ENCODE peak calls at places on chromosome 6, in ten cellular contexts. One of them, this sample, is unnamed.
A peak's percentile ranks its signal among the peaks of the same experiment; 100 is the strongest.

GRCh38 chr6:91926361-91926760 is 1339.5 kb upstream of the MAP3K7 start:
- DNase-seq in NCI-H446 treated with DMSO at 0.1 percent for 48 hours: no peak
- DNase-seq in HEK293T: no peak
- DNase-seq in astrocyte of the spinal cord: no peak
- DNase-seq in cardiac septum: no peak
- DNase-seq in C1 segment of cervical spinal cord: no peak
- DNase-seq in HTR-8/SVneo: no peak
- DNase-seq in AG09309: no peak
- DNase-seq in NCI-H146: no peak
- DNase-seq in PC-3: no peak
- DNase-seq in this sample: no peak

GRCh38 chr6:14252271-14252850 is 134.8 kb downstream of the CD83 start:
- DNase-seq in NCI-H446 treated with DMSO at 0.1 percent for 48 hours: no peak
- DNase-seq in HEK293T: no peak
- DNase-seq in astrocyte of the spinal cord: no peak
- DNase-seq in cardiac septum: no peak
- DNase-seq in C1 segment of cervical spinal cord: peak; percentile 85
- DNase-seq in HTR-8/SVneo: no peak
- DNase-seq in AG09309: no peak
- DNase-seq in NCI-H146: peak; percentile 40
- DNase-seq in PC-3: no peak
- DNase-seq in this sample: no peak

GRCh38 chr6:43851204-43851855 is 81.3 kb downstream of the VEGFA start:
- DNase-seq in NCI-H446 treated with DMSO at 0.1 percent for 48 hours: no peak
- DNase-seq in HEK293T: no peak
- DNase-seq in astrocyte of the spinal cord: peak; percentile 66
- DNase-seq in cardiac septum: no peak
- DNase-seq in C1 segment of cervical spinal cord: no peak
- DNase-seq in HTR-8/SVneo: peak; percentile 75
- DNase-seq in AG09309: peak; percentile 64
- DNase-seq in NCI-H146: no peak
- DNase-seq in PC-3: no peak
- DNase-seq in this sample: no peak

GRCh38 chr6:39203804-39204495 is 25.3 kb downstream of the KCNK5 start:
- DNase-seq in NCI-H446 treated with DMSO at 0.1 percent for 48 hours: no peak
- DNase-seq in HEK293T: no peak
- DNase-seq in astrocyte of the spinal cord: no peak
- DNase-seq in cardiac septum: no peak
- DNase-seq in C1 segment of cervical spinal cord: no peak
- DNase-seq in HTR-8/SVneo: peak; percentile 35
- DNase-seq in AG09309: no peak
- DNase-seq in NCI-H146: no peak
- DNase-seq in PC-3: peak; percentile 93
- DNase-seq in this sample: no peak

GRCh38 chr6:108039681-108040080 is 34.9 kb downstream of the OSTM1 start:
- DNase-seq in NCI-H446 treated with DMSO at 0.1 percent for 48 hours: no peak
- DNase-seq in HEK293T: no peak
- DNase-seq in astrocyte of the spinal cord: no peak
- DNase-seq in cardiac septum: no peak
- DNase-seq in C1 segment of cervical spinal cord: no peak
- DNase-seq in HTR-8/SVneo: no peak
- DNase-seq in AG09309: no peak
- DNase-seq in NCI-H146: no peak
- DNase-seq in PC-3: no peak
- DNase-seq in this sample: no peak

GRCh38 chr6:16437984-16438383 is 199.6 kb downstream of the GMPR start:
- DNase-seq in NCI-H446 treated with DMSO at 0.1 percent for 48 hours: no peak
- DNase-seq in HEK293T: no peak
- DNase-seq in astrocyte of the spinal cord: no peak
- DNase-seq in cardiac septum: no peak
- DNase-seq in C1 segment of cervical spinal cord: no peak
- DNase-seq in HTR-8/SVneo: no peak
- DNase-seq in AG09309: no peak
- DNase-seq in NCI-H146: no peak
- DNase-seq in PC-3: no peak
- DNase-seq in this sample: no peak

GRCh38 chr6:51559059-51559458 is 528.4 kb downstream of the PKHD1 start:
- DNase-seq in NCI-H446 treated with DMSO at 0.1 percent for 48 hours: no peak
- DNase-seq in HEK293T: no peak
- DNase-seq in astrocyte of the spinal cord: no peak
- DNase-seq in cardiac septum: no peak
- DNase-seq in C1 segment of cervical spinal cord: no peak
- DNase-seq in HTR-8/SVneo: no peak
- DNase-seq in AG09309: no peak
- DNase-seq in NCI-H146: peak; percentile 42
- DNase-seq in PC-3: peak; percentile 69
- DNase-seq in this sample: no peak

GRCh38 chr6:34145161-34146020 is 496 bp downstream of the GRM4 start:
- DNase-seq in NCI-H446 treated with DMSO at 0.1 percent for 48 hours: no peak
- DNase-seq in HEK293T: peak; percentile 55
- DNase-seq in astrocyte of the spinal cord: peak; percentile 49
- DNase-seq in cardiac septum: no peak
- DNase-seq in C1 segment of cervical spinal cord: no peak
- DNase-seq in HTR-8/SVneo: peak; percentile 41
- DNase-seq in AG09309: no peak
- DNase-seq in NCI-H146: peak; percentile 75
- DNase-seq in PC-3: peak; percentile 18
- DNase-seq in this sample: no peak

GRCh38 chr6:85401186-85402062 is 48.5 kb upstream of the NT5E start:
- DNase-seq in NCI-H446 treated with DMSO at 0.1 percent for 48 hours: no peak
- DNase-seq in HEK293T: no peak
- DNase-seq in astrocyte of the spinal cord: no peak
- DNase-seq in cardiac septum: no peak
- DNase-seq in C1 segment of cervical spinal cord: no peak
- DNase-seq in HTR-8/SVneo: no peak
- DNase-seq in AG09309: no peak
- DNase-seq in NCI-H146: no peak
- DNase-seq in PC-3: no peak
- DNase-seq in this sample: no peak

GRCh38 chr6:97186416-97186999 is 96.5 kb downstream of the MMS22L start:
- DNase-seq in NCI-H446 treated with DMSO at 0.1 percent for 48 hours: peak; percentile 27
- DNase-seq in HEK293T: peak; percentile 60
- DNase-seq in astrocyte of the spinal cord: peak; percentile 66
- DNase-seq in cardiac septum: no peak
- DNase-seq in C1 segment of cervical spinal cord: peak; percentile 9
- DNase-seq in HTR-8/SVneo: peak; percentile 13
- DNase-seq in AG09309: peak; percentile 29
- DNase-seq in NCI-H146: peak; percentile 67
- DNase-seq in PC-3: peak; percentile 62
- DNase-seq in this sample: peak; percentile 5

GRCh38 chr6:52304917-52305316 is 20.4 kb upstream of the MCM3 start:
- DNase-seq in NCI-H446 treated with DMSO at 0.1 percent for 48 hours: no peak
- DNase-seq in HEK293T: no peak
- DNase-seq in astrocyte of the spinal cord: peak; percentile 33
- DNase-seq in cardiac septum: no peak
- DNase-seq in C1 segment of cervical spinal cord: no peak
- DNase-seq in HTR-8/SVneo: no peak
- DNase-seq in AG09309: peak; percentile 16
- DNase-seq in NCI-H146: no peak
- DNase-seq in PC-3: no peak
- DNase-seq in this sample: no peak

GRCh38 chr6:74574794-74575193 is 631.1 kb downstream of the COL12A1 start:
- DNase-seq in NCI-H446 treated with DMSO at 0.1 percent for 48 hours: no peak
- DNase-seq in HEK293T: peak; percentile 27
- DNase-seq in astrocyte of the spinal cord: peak; percentile 38
- DNase-seq in cardiac septum: no peak
- DNase-seq in C1 segment of cervical spinal cord: no peak
- DNase-seq in HTR-8/SVneo: no peak
- DNase-seq in AG09309: no peak
- DNase-seq in NCI-H146: peak; percentile 5
- DNase-seq in PC-3: peak; percentile 39
- DNase-seq in this sample: no peak

GRCh38 chr6:53956068-53956711 is 155.1 kb upstream of the MLIP start:
- DNase-seq in NCI-H446 treated with DMSO at 0.1 percent for 48 hours: peak; percentile 75
- DNase-seq in HEK293T: peak; percentile 82
- DNase-seq in astrocyte of the spinal cord: peak; percentile 48
- DNase-seq in cardiac septum: peak; percentile 81
- DNase-seq in C1 segment of cervical spinal cord: peak; percentile 1
- DNase-seq in HTR-8/SVneo: peak; percentile 71
- DNase-seq in AG09309: peak; percentile 21
- DNase-seq in NCI-H146: peak; percentile 82
- DNase-seq in PC-3: peak; percentile 89
- DNase-seq in this sample: peak; percentile 78

GRCh38 chr6:32761548-32761947 is 1.8 kb downstream of the HLA-DQB2 start:
- DNase-seq in NCI-H446 treated with DMSO at 0.1 percent for 48 hours: no peak
- DNase-seq in HEK293T: no peak
- DNase-seq in astrocyte of the spinal cord: no peak
- DNase-seq in cardiac septum: no peak
- DNase-seq in C1 segment of cervical spinal cord: no peak
- DNase-seq in HTR-8/SVneo: no peak
- DNase-seq in AG09309: no peak
- DNase-seq in NCI-H146: no peak
- DNase-seq in PC-3: no peak
- DNase-seq in this sample: no peak

GRCh38 chr6:5626727-5627426 is 365.6 kb downstream of the FARS2 start:
- DNase-seq in NCI-H446 treated with DMSO at 0.1 percent for 48 hours: no peak
- DNase-seq in HEK293T: no peak
- DNase-seq in astrocyte of the spinal cord: no peak
- DNase-seq in cardiac septum: no peak
- DNase-seq in C1 segment of cervical spinal cord: no peak
- DNase-seq in HTR-8/SVneo: no peak
- DNase-seq in AG09309: no peak
- DNase-seq in NCI-H146: no peak
- DNase-seq in PC-3: no peak
- DNase-seq in this sample: no peak

GRCh38 chr6:5619249-5619648 is 357.9 kb downstream of the FARS2 start:
- DNase-seq in NCI-H446 treated with DMSO at 0.1 percent for 48 hours: no peak
- DNase-seq in HEK293T: no peak
- DNase-seq in astrocyte of the spinal cord: no peak
- DNase-seq in cardiac septum: peak; percentile 22
- DNase-seq in C1 segment of cervical spinal cord: no peak
- DNase-seq in HTR-8/SVneo: no peak
- DNase-seq in AG09309: no peak
- DNase-seq in NCI-H146: no peak
- DNase-seq in PC-3: no peak
- DNase-seq in this sample: no peak

GRCh38 chr6:55756711-55757110 is 118.7 kb downstream of the BMP5 start:
- DNase-seq in NCI-H446 treated with DMSO at 0.1 percent for 48 hours: no peak
- DNase-seq in HEK293T: no peak
- DNase-seq in astrocyte of the spinal cord: no peak
- DNase-seq in cardiac septum: no peak
- DNase-seq in C1 segment of cervical spinal cord: no peak
- DNase-seq in HTR-8/SVneo: no peak
- DNase-seq in AG09309: no peak
- DNase-seq in NCI-H146: no peak
- DNase-seq in PC-3: no peak
- DNase-seq in this sample: no peak

GRCh38 chr6:42988486-42989020 is 4.2 kb downstream of the PPP2R5D start:
- DNase-seq in NCI-H446 treated with DMSO at 0.1 percent for 48 hours: no peak
- DNase-seq in HEK293T: no peak
- DNase-seq in astrocyte of the spinal cord: peak; percentile 14
- DNase-seq in cardiac septum: no peak
- DNase-seq in C1 segment of cervical spinal cord: no peak
- DNase-seq in HTR-8/SVneo: no peak
- DNase-seq in AG09309: no peak
- DNase-seq in NCI-H146: no peak
- DNase-seq in PC-3: peak; percentile 19
- DNase-seq in this sample: no peak

GRCh38 chr6:56232446-56232845 is 14.9 kb downstream of the COL21A1 start:
- DNase-seq in NCI-H446 treated with DMSO at 0.1 percent for 48 hours: no peak
- DNase-seq in HEK293T: no peak
- DNase-seq in astrocyte of the spinal cord: no peak
- DNase-seq in cardiac septum: no peak
- DNase-seq in C1 segment of cervical spinal cord: no peak
- DNase-seq in HTR-8/SVneo: no peak
- DNase-seq in AG09309: no peak
- DNase-seq in NCI-H146: no peak
- DNase-seq in PC-3: no peak
- DNase-seq in this sample: no peak

GRCh38 chr6:43730634-43731033 is 39.4 kb upstream of the VEGFA start:
- DNase-seq in NCI-H446 treated with DMSO at 0.1 percent for 48 hours: no peak
- DNase-seq in HEK293T: no peak
- DNase-seq in astrocyte of the spinal cord: no peak
- DNase-seq in cardiac septum: no peak
- DNase-seq in C1 segment of cervical spinal cord: no peak
- DNase-seq in HTR-8/SVneo: no peak
- DNase-seq in AG09309: no peak
- DNase-seq in NCI-H146: no peak
- DNase-seq in PC-3: no peak
- DNase-seq in this sample: no peak

GRCh38 chr6:27312146-27312949 is at the start of gene POM121L2:
- DNase-seq in NCI-H446 treated with DMSO at 0.1 percent for 48 hours: peak; percentile 4
- DNase-seq in HEK293T: peak; percentile 79
- DNase-seq in astrocyte of the spinal cord: peak; percentile 28
- DNase-seq in cardiac septum: no peak
- DNase-seq in C1 segment of cervical spinal cord: peak; percentile 11
- DNase-seq in HTR-8/SVneo: peak; percentile 73
- DNase-seq in AG09309: no peak
- DNase-seq in NCI-H146: peak; percentile 83
- DNase-seq in PC-3: peak; percentile 92
- DNase-seq in this sample: peak; percentile 66

GRCh38 chr6:157513004-157513603 is 132.1 kb downstream of the ZDHHC14 start:
- DNase-seq in NCI-H446 treated with DMSO at 0.1 percent for 48 hours: no peak
- DNase-seq in HEK293T: no peak
- DNase-seq in astrocyte of the spinal cord: no peak
- DNase-seq in cardiac septum: no peak
- DNase-seq in C1 segment of cervical spinal cord: peak; percentile 64
- DNase-seq in HTR-8/SVneo: no peak
- DNase-seq in AG09309: no peak
- DNase-seq in NCI-H146: peak; percentile 43
- DNase-seq in PC-3: no peak
- DNase-seq in this sample: no peak

GRCh38 chr6:60670036-60670435 is 1616.0 kb downstream of the KHDRBS2 start:
- DNase-seq in NCI-H446 treated with DMSO at 0.1 percent for 48 hours: no peak
- DNase-seq in HEK293T: no peak
- DNase-seq in astrocyte of the spinal cord: no peak
- DNase-seq in cardiac septum: no peak
- DNase-seq in C1 segment of cervical spinal cord: no peak
- DNase-seq in HTR-8/SVneo: no peak
- DNase-seq in AG09309: no peak
- DNase-seq in NCI-H146: no peak
- DNase-seq in PC-3: no peak
- DNase-seq in this sample: no peak

GRCh38 chr6:148509789-148510581 is 167.3 kb downstream of the SASH1 start:
- DNase-seq in NCI-H446 treated with DMSO at 0.1 percent for 48 hours: peak; percentile 75
- DNase-seq in HEK293T: no peak
- DNase-seq in astrocyte of the spinal cord: peak; percentile 98
- DNase-seq in cardiac septum: no peak
- DNase-seq in C1 segment of cervical spinal cord: no peak
- DNase-seq in HTR-8/SVneo: peak; percentile 29
- DNase-seq in AG09309: peak; percentile 98
- DNase-seq in NCI-H146: peak; percentile 45
- DNase-seq in PC-3: no peak
- DNase-seq in this sample: peak; percentile 92

GRCh38 chr6:117414770-117415169 is 11.0 kb downstream of the ROS1 start:
- DNase-seq in NCI-H446 treated with DMSO at 0.1 percent for 48 hours: no peak
- DNase-seq in HEK293T: no peak
- DNase-seq in astrocyte of the spinal cord: peak; percentile 74
- DNase-seq in cardiac septum: no peak
- DNase-seq in C1 segment of cervical spinal cord: peak; percentile 82
- DNase-seq in HTR-8/SVneo: no peak
- DNase-seq in AG09309: no peak
- DNase-seq in NCI-H146: peak; percentile 30
- DNase-seq in PC-3: peak; percentile 59
- DNase-seq in this sample: no peak

GRCh38 chr6:103522045-103522444 is 1337.7 kb downstream of the HACE1 start:
- DNase-seq in NCI-H446 treated with DMSO at 0.1 percent for 48 hours: no peak
- DNase-seq in HEK293T: no peak
- DNase-seq in astrocyte of the spinal cord: no peak
- DNase-seq in cardiac septum: no peak
- DNase-seq in C1 segment of cervical spinal cord: no peak
- DNase-seq in HTR-8/SVneo: no peak
- DNase-seq in AG09309: no peak
- DNase-seq in NCI-H146: no peak
- DNase-seq in PC-3: no peak
- DNase-seq in this sample: no peak

GRCh38 chr6:4774715-4775590 is 1.3 kb upstream of the CDYL start:
- DNase-seq in NCI-H446 treated with DMSO at 0.1 percent for 48 hours: no peak
- DNase-seq in HEK293T: no peak
- DNase-seq in astrocyte of the spinal cord: no peak
- DNase-seq in cardiac septum: peak; percentile 78
- DNase-seq in C1 segment of cervical spinal cord: no peak
- DNase-seq in HTR-8/SVneo: no peak
- DNase-seq in AG09309: no peak
- DNase-seq in NCI-H146: no peak
- DNase-seq in PC-3: no peak
- DNase-seq in this sample: no peak

GRCh38 chr6:37785002-37785687 is 34.4 kb upstream of the ZFAND3 start:
- DNase-seq in NCI-H446 treated with DMSO at 0.1 percent for 48 hours: no peak
- DNase-seq in HEK293T: no peak
- DNase-seq in astrocyte of the spinal cord: no peak
- DNase-seq in cardiac septum: no peak
- DNase-seq in C1 segment of cervical spinal cord: no peak
- DNase-seq in HTR-8/SVneo: no peak
- DNase-seq in AG09309: no peak
- DNase-seq in NCI-H146: peak; percentile 31
- DNase-seq in PC-3: no peak
- DNase-seq in this sample: no peak

This sample was measured in DMS 273 treated with DMSO at 0.1 percent for 48 hours.